ENCODE peak calls at places on chromosome 22, in four cellular contexts. R is endothelial cell, V is AG10803, D is H1. J is an unnamed sample.

GRCh38 chr22:46081831-46082210 is 68.5 kb upstream of the PPARA start:
- DNase-seq in V (no peak), D (no peak), R (no peak), J (no peak)

GRCh38 chr22:47154621-47155081 is 392.2 kb downstream of the TBC1D22A start:
- DNase-seq in R (no peak), D (no peak), V (peak), J (no peak)

GRCh38 chr22:42585096-42585495 is 29.6 kb downstream of the POLDIP3 start:
- DNase-seq in D (no peak), V (no peak), R (no peak), J (no peak)

GRCh38 chr22:45876136-45877035 is 100.6 kb downstream of the WNT7B start:
- DNase-seq in R (no peak), V (no peak), D (peak), J (no peak)

GRCh38 chr22:26330971-26331625 is 98.0 kb upstream of the ASPHD2 start:
- DNase-seq in D (peak), V (peak), R (peak), J (peak)

GRCh38 chr22:39182478-39183030 is 30.1 kb upstream of the CBX7 start:
- DNase-seq in D (no peak), V (peak), R (no peak), J (no peak)

GRCh38 chr22:47156352-47157092 is 394.1 kb downstream of the TBC1D22A start:
- DNase-seq in R (no peak), D (no peak), V (no peak), J (no peak)

GRCh38 chr22:44676441-44677298 is 25.3 kb upstream of the PRR5 start:
- DNase-seq in D (no peak), R (no peak), V (no peak), J (no peak)

GRCh38 chr22:39825661-39826102 is 67.9 kb downstream of the ENTHD1 start:
- DNase-seq in R (no peak), D (no peak), V (no peak), J (peak)

GRCh38 chr22:29722151-29722550 is 2.3 kb downstream of the CABP7 start:
- DNase-seq in R (no peak), D (no peak), V (no peak), J (no peak)

GRCh38 chr22:25362215-25362882 is 142.9 kb downstream of the CRYBB2 start:
- DNase-seq in V (peak), D (peak), R (peak), J (peak)

GRCh38 chr22:45296628-45297297 is 12.0 kb downstream of the UPK3A start:
- DNase-seq in R (no peak), V (no peak), D (no peak), J (no peak)

GRCh38 chr22:35742342-35743100 is 24.8 kb downstream of the APOL5 start:
- DNase-seq in R (no peak), D (no peak), V (peak), J (no peak)

GRCh38 chr22:44172370-44173108 is 8.2 kb upstream of the PARVG start:
- DNase-seq in D (no peak), R (no peak), V (peak), J (peak)

GRCh38 chr22:47251911-47252310 is 489.5 kb downstream of the TBC1D22A start:
- DNase-seq in D (no peak), V (no peak), R (no peak), J (no peak)

GRCh38 chr22:23243006-23243573 is 62.8 kb downstream of the BCR start:
- DNase-seq in D (peak), V (no peak), R (no peak), J (peak)

GRCh38 chr22:50209893-50210292 is 9.1 kb downstream of the SELENOO start:
- DNase-seq in V (peak), R (peak), D (peak), J (peak)

GRCh38 chr22:21927174-21927823 is 25.3 kb downstream of the PPM1F start:
- DNase-seq in R (no peak), D (peak), V (no peak), J (no peak)

GRCh38 chr22:25508161-25508560 is 56.3 kb upstream of the GRK3 start:
- DNase-seq in D (no peak), R (no peak), V (no peak), J (no peak)

GRCh38 chr22:37211075-37211852 is 1.0 kb downstream of the SSTR3 start:
- DNase-seq in R (no peak), D (no peak), V (no peak), J (no peak)

GRCh38 chr22:37208401-37209139 is 3.7 kb downstream of the SSTR3 start:
- DNase-seq in V (no peak), R (no peak), D (no peak), J (no peak)

GRCh38 chr22:37211853-37212173 is 464 bp downstream of the SSTR3 start:
- DNase-seq in D (no peak), V (no peak), R (no peak), J (no peak)

GRCh38 chr22:37209140-37209845 is 3.0 kb downstream of the SSTR3 start:
- DNase-seq in R (no peak), V (no peak), D (no peak), J (no peak)

GRCh38 chr22:37210041-37210803 is 2.1 kb downstream of the SSTR3 start:
- DNase-seq in V (no peak), R (no peak), D (no peak), J (no peak)
- TF ChIP-seq CTCF in V (no peak), R (no peak), D (no peak), J (no peak)

GRCh38 chr22:31647921-31648320 is 14.1 kb downstream of the PISD start:
- DNase-seq in R (no peak), D (no peak), V (no peak), J (no peak)
- TF ChIP-seq CTCF in R (no peak), D (no peak), V (no peak), J (no peak)

GRCh38 chr22:38073150-38074130 is 10.5 kb downstream of the SLC16A8 start:
- DNase-seq in V (no peak), D (no peak), R (no peak), J (no peak)

GRCh38 chr22:38072322-38073149 is 11.4 kb downstream of the SLC16A8 start:
- DNase-seq in D (no peak), V (no peak), R (no peak), J (no peak)

GRCh38 chr22:38069372-38070249 is 12.4 kb downstream of the PICK1 start:
- DNase-seq in V (peak), R (no peak), D (no peak), J (no peak)

GRCh38 chr22:38070250-38070921 is 13.2 kb downstream of the PICK1 start:
- DNase-seq in D (no peak), V (no peak), R (no peak), J (no peak)

DNA sequence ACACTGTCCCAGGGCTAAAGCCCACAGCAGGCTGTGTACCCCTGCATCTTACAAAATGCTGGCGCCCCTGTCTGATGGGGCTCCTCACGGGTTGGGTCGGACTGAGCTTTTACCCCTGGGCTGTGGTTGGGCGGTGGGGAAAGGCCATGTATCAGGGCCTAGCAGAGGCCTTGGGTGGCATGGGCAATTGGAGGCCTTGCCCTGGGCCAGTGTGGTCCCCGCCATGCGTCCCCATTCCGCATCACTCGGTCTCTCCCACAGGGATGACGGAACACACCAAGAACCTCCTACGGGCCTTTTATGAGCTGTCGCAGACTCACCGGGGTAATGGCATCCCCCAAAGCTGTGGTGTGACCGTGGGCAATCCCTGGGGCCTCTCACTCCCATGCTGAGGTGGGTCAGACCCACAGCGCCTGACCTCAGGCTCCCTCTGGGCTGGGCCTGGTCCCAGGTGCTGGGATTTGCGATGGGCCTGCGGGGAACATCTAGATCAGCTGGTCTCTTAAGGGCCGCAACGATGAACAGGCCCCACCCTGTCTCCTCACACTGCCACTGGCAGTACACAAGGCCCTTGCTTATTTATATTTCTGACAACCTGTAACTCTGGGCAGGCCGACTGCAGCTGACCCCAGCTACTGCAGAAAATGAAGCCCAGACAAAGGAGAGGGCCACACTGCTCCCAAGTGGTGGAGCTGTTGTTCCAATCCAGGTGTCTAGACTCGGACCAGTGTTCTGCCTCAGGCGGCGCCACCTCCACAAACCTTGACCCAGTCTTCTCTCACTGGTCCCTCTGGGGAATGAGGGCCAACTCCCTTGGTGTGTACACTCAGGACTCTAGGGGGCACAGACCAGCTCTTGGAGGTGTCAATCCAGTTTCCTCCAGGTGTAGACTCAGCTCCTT is 12.3 kb downstream of the SLC16A8 start:
- DNase-seq in D (no peak), R (no peak), V (no peak), J (no peak)
- TF ChIP-seq CTCF in D (no peak), R (no peak), V (no peak), J (no peak)

GRCh38 chr22:48948575-48949170 is 879.0 kb downstream of the BRD1 start:
- DNase-seq in V (no peak), D (peak), R (no peak), J (no peak)
- TF ChIP-seq CTCF in V (no peak), D (no peak), R (no peak), J (no peak)

GRCh38 chr22:20456064-20456721 is 18.6 kb upstream of the SCARF2 start:
- DNase-seq in V (peak), R (peak), D (peak), J (peak)
- TF ChIP-seq CTCF in V (peak), R (peak), D (peak), J (peak)

GRCh38 chr22:37696657-37697539 is at the start of gene TRIOBP:
- DNase-seq in V (peak), D (peak), R (peak), J (peak)
- TF ChIP-seq CTCF in V (peak), D (peak), R (no peak), J (peak)

GRCh38 chr22:48968201-48968959 is 859.3 kb downstream of the BRD1 start:
- DNase-seq in D (peak), V (no peak), R (peak), J (no peak)
- TF ChIP-seq CTCF in D (peak), V (peak), R (peak), J (peak)

DNA sequence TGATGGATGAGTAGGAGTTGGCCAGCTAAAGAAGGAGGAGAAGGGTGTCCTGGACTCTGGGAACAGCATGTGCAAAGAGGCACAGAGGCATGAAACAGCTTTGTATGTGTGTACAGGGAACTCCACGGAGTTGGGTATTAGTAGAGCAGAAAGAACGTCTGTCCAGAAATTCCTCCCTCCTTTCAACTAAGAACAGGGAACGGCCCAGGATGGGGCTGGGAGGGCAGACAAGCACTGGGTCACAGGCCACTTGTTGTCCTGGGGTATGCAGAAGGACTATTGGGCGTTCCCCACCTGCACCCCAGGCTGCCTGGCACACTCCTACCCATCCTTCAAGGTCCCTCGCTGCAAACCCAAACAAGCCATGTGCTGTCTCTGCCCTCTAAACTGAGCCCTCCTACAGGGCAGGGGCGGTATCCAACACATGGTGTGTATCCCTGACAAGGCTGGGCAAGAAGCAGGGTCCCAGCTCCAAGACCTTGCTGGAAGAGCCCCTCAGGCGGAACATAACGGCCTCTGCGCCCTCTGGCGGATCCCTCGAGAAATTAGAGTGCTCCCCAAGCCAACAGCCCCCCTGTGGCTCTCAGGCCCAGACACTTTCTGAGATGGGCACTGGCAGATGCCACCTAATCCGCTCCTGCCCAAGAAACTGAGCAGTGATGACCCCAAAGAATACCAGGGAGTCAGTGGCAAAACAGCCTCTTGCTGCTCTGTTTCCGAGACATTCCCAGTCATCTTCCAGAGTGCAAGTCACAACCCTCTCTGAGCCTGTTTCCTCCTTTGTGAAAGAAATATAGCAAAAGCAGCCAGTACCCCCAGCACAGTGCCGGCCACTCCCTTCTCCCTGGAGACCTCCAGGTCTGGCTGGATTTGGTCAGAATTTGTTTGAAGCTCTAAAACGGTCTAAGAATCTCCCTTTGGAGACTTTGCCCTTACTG is 1.6 kb upstream of the ELFN2 start:
- DNase-seq in D (peak), V (peak), R (peak), J (peak)
- TF ChIP-seq CTCF in D (peak), V (peak), R (peak), J (peak)